ENCODE peak calls at places on chromosomes 2 and 18, in four cellular contexts. One of them, this sample, is unnamed.

GRCh38 chr2:223055836-223056235 is 3.8 kb downstream of the KCNE4 start:
- DNase-seq in H1: no peak
- DNase-seq in HepG2: no peak
- DNase-seq in GM12878: no peak
- DNase-seq in this sample: no peak

GRCh38 chr2:39469807-39470206 is 32.7 kb upstream of the MAP4K3 start:
- DNase-seq in H1: no peak
- DNase-seq in HepG2: peak; percentile 88
- DNase-seq in GM12878: no peak
- DNase-seq in this sample: no peak

GRCh38 chr2:143426296-143426695 is 297.1 kb downstream of the ARHGAP15 start:
- DNase-seq in HepG2: no peak
- DNase-seq in H1: no peak
- DNase-seq in GM12878: no peak
- DNase-seq in this sample: no peak

GRCh38 chr2:106085441-106085911 is 108.6 kb downstream of the UXS1 start:
- DNase-seq in GM12878: no peak
- DNase-seq in HepG2: peak; percentile 38
- DNase-seq in H1: no peak
- DNase-seq in this sample: no peak

GRCh38 chr18:36157441-36157840 is 27.7 kb downstream of the ELP2 start:
- DNase-seq in GM12878: no peak
- DNase-seq in H1: no peak
- DNase-seq in HepG2: no peak
- DNase-seq in this sample: no peak

GRCh38 chr18:64132871-64133270 is 16.0 kb downstream of the LINC00305 start:
- DNase-seq in GM12878: no peak
- DNase-seq in H1: no peak
- DNase-seq in HepG2: no peak
- DNase-seq in this sample: no peak

GRCh38 chr2:17804358-17804757 is 11.9 kb upstream of the MSGN1 start:
- DNase-seq in GM12878: no peak
- DNase-seq in H1: no peak
- DNase-seq in HepG2: no peak
- DNase-seq in this sample: no peak

GRCh38 chr2:112290098-112290497 is 14.7 kb downstream of the ZC3H6 start:
- DNase-seq in GM12878: no peak
- DNase-seq in H1: no peak
- DNase-seq in HepG2: no peak
- DNase-seq in this sample: no peak

GRCh38 chr2:194730266-194730665 is 926.8 kb upstream of the SLC39A10 start:
- DNase-seq in H1: no peak
- DNase-seq in HepG2: no peak
- DNase-seq in GM12878: no peak
- DNase-seq in this sample: no peak

GRCh38 chr2:58428553-58429284 is 187.6 kb upstream of the FANCL start:
- DNase-seq in HepG2: no peak
- DNase-seq in GM12878: no peak
- DNase-seq in H1: peak; percentile 56
- DNase-seq in this sample: peak; percentile 38

GRCh38 chr2:113187771-113188170 is 14.0 kb downstream of the PSD4 start:
- DNase-seq in H1: no peak
- DNase-seq in HepG2: no peak
- DNase-seq in GM12878: no peak
- DNase-seq in this sample: no peak

GRCh38 chr2:111238336-111238735 is 117.6 kb downstream of the BCL2L11 start:
- DNase-seq in H1: no peak
- DNase-seq in GM12878: no peak
- DNase-seq in HepG2: no peak
- DNase-seq in this sample: no peak

GRCh38 chr18:11906181-11906580 is 1.9 kb downstream of the MPPE1 start:
- DNase-seq in H1: no peak
- DNase-seq in GM12878: no peak
- DNase-seq in HepG2: no peak
- DNase-seq in this sample: no peak

GRCh38 chr2:107002735-107003134 is 116.8 kb upstream of the ST6GAL2 start:
- DNase-seq in HepG2: no peak
- DNase-seq in GM12878: no peak
- DNase-seq in H1: no peak
- DNase-seq in this sample: no peak

GRCh38 chr2:33086400-33087015 is 139.8 kb downstream of the LTBP1 start:
- DNase-seq in H1: no peak
- DNase-seq in GM12878: no peak
- DNase-seq in HepG2: no peak
- DNase-seq in this sample: no peak

GRCh38 chr18:37422116-37422515 is 143.5 kb downstream of the CELF4 start:
- DNase-seq in HepG2: no peak
- DNase-seq in H1: no peak
- DNase-seq in GM12878: no peak
- DNase-seq in this sample: no peak

GRCh38 chr18:40555914-40556313 is 1399.1 kb upstream of the PIK3C3 start:
- DNase-seq in GM12878: no peak
- DNase-seq in H1: no peak
- DNase-seq in HepG2: no peak
- DNase-seq in this sample: no peak

GRCh38 chr18:64653068-64653467 is 504.2 kb upstream of the LINC00305 start:
- DNase-seq in H1: no peak
- DNase-seq in HepG2: no peak
- DNase-seq in GM12878: no peak
- DNase-seq in this sample: no peak

GRCh38 chr2:118852605-118853128 is 5.2 kb upstream of the EN1 start:
- DNase-seq in HepG2: no peak
- DNase-seq in H1: no peak
- DNase-seq in GM12878: no peak
- DNase-seq in this sample: no peak

GRCh38 chr2:241701405-241702154 is at the start of gene ING5:
- DNase-seq in HepG2: peak; percentile 89
- DNase-seq in GM12878: peak; percentile 46
- DNase-seq in H1: peak; percentile 73
- DNase-seq in this sample: peak; percentile 90

GRCh38 chr18:33606621-33607020 is 28.6 kb downstream of the ASXL3 start:
- DNase-seq in H1: no peak
- DNase-seq in GM12878: no peak
- DNase-seq in HepG2: no peak
- DNase-seq in this sample: no peak

GRCh38 chr2:24038786-24039499 is 8.2 kb downstream of the WDCP start:
- DNase-seq in HepG2: no peak
- DNase-seq in GM12878: no peak
- DNase-seq in H1: no peak
- DNase-seq in this sample: no peak

DNA sequence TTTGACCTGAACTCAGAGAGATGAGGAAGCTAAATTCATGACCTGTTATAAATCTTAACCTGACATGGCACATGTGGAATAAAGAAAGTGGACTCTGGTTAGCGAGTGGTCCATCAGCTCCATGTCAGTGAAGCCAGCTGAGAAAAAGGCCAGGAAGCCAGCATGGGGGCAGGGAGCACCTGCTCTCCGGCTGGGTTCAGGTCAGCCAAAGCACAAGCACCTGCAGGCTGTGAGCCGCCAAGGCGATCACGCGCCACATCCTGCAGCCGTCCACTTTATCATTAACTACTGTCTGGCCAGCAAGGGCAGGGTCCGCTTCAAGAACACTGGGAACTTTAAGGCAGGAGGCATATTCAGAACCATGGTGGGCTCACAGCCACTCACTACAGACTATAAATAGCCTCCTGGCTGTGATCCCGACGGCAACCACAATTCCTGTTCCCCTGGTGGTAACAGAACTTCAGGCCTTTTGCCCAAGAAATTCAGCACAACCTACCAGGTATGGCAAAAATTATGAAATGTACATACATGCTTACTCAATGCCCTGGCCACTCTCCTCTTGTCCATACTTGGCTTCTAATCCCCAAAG is 35.5 kb downstream of the ACVR1 start:
- DNase-seq in H1: no peak
- DNase-seq in GM12878: no peak
- DNase-seq in HepG2: peak; percentile 79
- DNase-seq in this sample: no peak
- TF ChIP-seq YY1 in H1: no peak
- TF ChIP-seq YY1 in GM12878: no peak
- TF ChIP-seq YY1 in HepG2: peak; percentile 36
- TF ChIP-seq YY1 in this sample: no peak

GRCh38 chr2:155310589-155310988 is 612.1 kb downstream of the KCNJ3 start:
- DNase-seq in HepG2: peak; percentile 21
- DNase-seq in GM12878: no peak
- DNase-seq in H1: no peak
- DNase-seq in this sample: peak; percentile 18
- TF ChIP-seq SUZ12 in HepG2: no peak
- TF ChIP-seq SUZ12 in GM12878: no peak
- TF ChIP-seq SUZ12 in H1: no peak
- TF ChIP-seq SUZ12 in this sample: no peak

GRCh38 chr18:7601936-7602335 is 34.8 kb downstream of the PTPRM start:
- DNase-seq in H1: no peak
- DNase-seq in HepG2: no peak
- DNase-seq in GM12878: no peak
- DNase-seq in this sample: no peak

GRCh38 chr18:7600036-7600435 is 32.9 kb downstream of the PTPRM start:
- DNase-seq in HepG2: no peak
- DNase-seq in H1: no peak
- DNase-seq in GM12878: no peak
- DNase-seq in this sample: no peak

GRCh38 chr18:7600528-7601248 is 33.6 kb downstream of the PTPRM start:
- DNase-seq in HepG2: no peak
- DNase-seq in GM12878: no peak
- DNase-seq in H1: no peak
- DNase-seq in this sample: no peak

GRCh38 chr18:7603259-7604000 is 36.3 kb downstream of the PTPRM start:
- DNase-seq in GM12878: no peak
- DNase-seq in HepG2: no peak
- DNase-seq in H1: no peak
- DNase-seq in this sample: no peak

GRCh38 chr18:7601249-7601620 is 34.1 kb downstream of the PTPRM start:
- DNase-seq in H1: no peak
- DNase-seq in GM12878: no peak
- DNase-seq in HepG2: no peak
- DNase-seq in this sample: no peak
- TF ChIP-seq YY1 in H1: no peak
- TF ChIP-seq YY1 in GM12878: no peak
- TF ChIP-seq YY1 in HepG2: no peak
- TF ChIP-seq YY1 in this sample: no peak

GRCh38 chr2:8358179-8358578 is 323.7 kb upstream of the ID2 start:
- DNase-seq in HepG2: no peak
- DNase-seq in H1: no peak
- DNase-seq in GM12878: no peak
- DNase-seq in this sample: no peak

GRCh38 chr2:8355046-8355445 is 326.8 kb upstream of the ID2 start:
- DNase-seq in GM12878: no peak
- DNase-seq in HepG2: no peak
- DNase-seq in H1: no peak
- DNase-seq in this sample: no peak

GRCh38 chr2:8357738-8358137 is 324.1 kb upstream of the ID2 start:
- DNase-seq in HepG2: no peak
- DNase-seq in H1: no peak
- DNase-seq in GM12878: no peak
- DNase-seq in this sample: no peak

GRCh38 chr2:8352300-8352699 is 329.6 kb upstream of the ID2 start:
- DNase-seq in H1: no peak
- DNase-seq in GM12878: no peak
- DNase-seq in HepG2: no peak
- DNase-seq in this sample: no peak

DNA sequence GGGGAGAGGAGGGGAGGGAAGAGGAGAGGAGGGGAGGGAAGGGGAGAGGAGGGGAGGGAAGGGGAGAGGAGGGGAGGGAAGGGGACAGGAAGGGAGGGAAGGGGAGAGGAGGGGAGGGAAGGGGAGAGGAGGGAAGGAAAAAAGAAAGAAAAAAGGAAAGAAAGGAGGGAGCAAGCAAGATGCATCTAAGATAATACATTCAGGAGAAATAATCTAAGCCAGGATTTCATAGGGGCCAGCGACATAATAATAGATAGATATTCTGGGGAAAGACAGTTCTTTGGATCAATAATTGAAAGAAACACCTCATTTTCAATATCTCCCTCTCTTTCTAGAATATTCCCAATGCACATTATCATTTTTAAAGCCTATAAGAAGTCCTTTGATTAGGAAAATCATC is 328.9 kb upstream of the ID2 start:
- DNase-seq in GM12878: no peak
- DNase-seq in H1: no peak
- DNase-seq in HepG2: no peak
- DNase-seq in this sample: no peak
- TF ChIP-seq SUZ12 in GM12878: no peak
- TF ChIP-seq SUZ12 in H1: no peak
- TF ChIP-seq SUZ12 in HepG2: no peak
- TF ChIP-seq SUZ12 in this sample: no peak

DNA sequence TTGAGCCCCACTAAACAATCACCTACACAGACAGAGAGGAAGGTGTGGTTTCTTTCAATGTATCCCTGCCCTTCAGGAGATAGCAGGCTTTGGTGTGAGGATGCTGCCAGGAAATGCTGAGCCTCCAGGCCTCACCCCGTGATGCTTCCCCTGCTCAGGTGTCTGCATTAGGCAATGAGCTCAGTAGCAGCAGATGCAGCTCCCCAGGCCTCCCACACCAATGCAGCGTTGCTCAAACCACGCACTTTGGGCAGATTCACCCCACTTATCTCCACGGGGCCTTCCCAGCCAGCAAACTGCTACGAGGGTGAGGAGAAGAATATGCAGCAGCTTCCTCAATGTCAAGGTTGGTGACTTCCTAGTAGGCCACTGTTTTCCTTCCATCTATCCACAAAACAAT is 229.3 kb upstream of the PXDN start:
- DNase-seq in GM12878: no peak
- DNase-seq in H1: no peak
- DNase-seq in HepG2: no peak
- DNase-seq in this sample: no peak
- TF ChIP-seq YY1 in GM12878: no peak
- TF ChIP-seq YY1 in H1: no peak
- TF ChIP-seq YY1 in HepG2: no peak
- TF ChIP-seq YY1 in this sample: no peak

GRCh38 chr2:82792316-82792715 is 1666.8 kb downstream of the SUCLG1 start:
- DNase-seq in HepG2: no peak
- DNase-seq in GM12878: no peak
- DNase-seq in H1: no peak
- DNase-seq in this sample: no peak

GRCh38 chr2:82789886-82790276 is 1669.2 kb downstream of the SUCLG1 start:
- DNase-seq in HepG2: no peak
- DNase-seq in H1: no peak
- DNase-seq in GM12878: no peak
- DNase-seq in this sample: no peak

GRCh38 chr2:82795446-82795845 is 1663.6 kb downstream of the SUCLG1 start:
- DNase-seq in H1: no peak
- DNase-seq in GM12878: no peak
- DNase-seq in HepG2: no peak
- DNase-seq in this sample: no peak

GRCh38 chr2:82796132-82796531 is 1662.9 kb downstream of the SUCLG1 start:
- DNase-seq in GM12878: no peak
- DNase-seq in H1: no peak
- DNase-seq in HepG2: no peak
- DNase-seq in this sample: no peak

GRCh38 chr2:82790277-82791021 is 1668.6 kb downstream of the SUCLG1 start:
- DNase-seq in HepG2: peak; percentile 7
- DNase-seq in GM12878: no peak
- DNase-seq in H1: no peak
- DNase-seq in this sample: no peak
- TF ChIP-seq SUZ12 in HepG2: no peak
- TF ChIP-seq SUZ12 in GM12878: no peak
- TF ChIP-seq SUZ12 in H1: no peak
- TF ChIP-seq SUZ12 in this sample: no peak

This sample was measured in NT2/D1.